ENCODE peak calls at places on chromosome 21, in seven cellular contexts. One of them, this sample, is unnamed. For H3K27me3, the result is how much of the 10 kb centered on the place peaks cover.

GRCh38 chr21:31570824-31571425 is 88.6 kb upstream of the SOD1 start:
- DNase-seq in esophagus squamous epithelium: no peak
- DNase-seq in stomach: no peak
- DNase-seq in upper lobe of left lung: no peak
- DNase-seq in breast epithelium: no peak
- DNase-seq in transverse colon: no peak
- DNase-seq in ovary: no peak
- DNase-seq in this sample: no peak

GRCh38 chr21:14321042-14321441 is 61.9 kb downstream of the HSPA13 start:
- DNase-seq in esophagus squamous epithelium: no peak
- DNase-seq in stomach: no peak
- DNase-seq in upper lobe of left lung: no peak
- DNase-seq in breast epithelium: no peak
- DNase-seq in transverse colon: no peak
- DNase-seq in ovary: no peak
- DNase-seq in this sample: no peak

GRCh38 chr21:37862536-37862935 is 53.7 kb downstream of the KCNJ6 start:
- DNase-seq in esophagus squamous epithelium: no peak
- DNase-seq in stomach: no peak
- DNase-seq in upper lobe of left lung: no peak
- DNase-seq in breast epithelium: no peak
- DNase-seq in transverse colon: no peak
- DNase-seq in ovary: no peak
- DNase-seq in this sample: no peak

GRCh38 chr21:25967566-25968438 is 202.8 kb downstream of the APP start:
- DNase-seq in esophagus squamous epithelium: no peak
- DNase-seq in stomach: no peak
- DNase-seq in upper lobe of left lung: no peak
- DNase-seq in breast epithelium: no peak
- DNase-seq in transverse colon: no peak
- DNase-seq in ovary: no peak
- DNase-seq in this sample: no peak

GRCh38 chr21:46599251-46599572 is 5.7 kb downstream of the S100B start:
- DNase-seq in esophagus squamous epithelium: no peak
- DNase-seq in stomach: no peak
- DNase-seq in upper lobe of left lung: no peak
- DNase-seq in breast epithelium: no peak
- DNase-seq in transverse colon: no peak
- DNase-seq in ovary: peak
- DNase-seq in this sample: peak

GRCh38 chr21:31991356-31992331 is 118.8 kb downstream of the HUNK start:
- DNase-seq in esophagus squamous epithelium: no peak
- DNase-seq in stomach: no peak
- DNase-seq in upper lobe of left lung: no peak
- DNase-seq in breast epithelium: no peak
- DNase-seq in transverse colon: no peak
- DNase-seq in ovary: no peak
- DNase-seq in this sample: no peak

GRCh38 chr21:29508311-29508710 is 209.6 kb downstream of the BACH1 start:
- DNase-seq in esophagus squamous epithelium: no peak
- DNase-seq in stomach: no peak
- DNase-seq in upper lobe of left lung: no peak
- DNase-seq in breast epithelium: no peak
- DNase-seq in transverse colon: no peak
- DNase-seq in ovary: no peak
- DNase-seq in this sample: no peak

GRCh38 chr21:25927195-25927880 is 192.6 kb downstream of the GABPA start:
- DNase-seq in esophagus squamous epithelium: no peak
- DNase-seq in stomach: no peak
- DNase-seq in upper lobe of left lung: no peak
- DNase-seq in breast epithelium: no peak
- DNase-seq in transverse colon: no peak
- DNase-seq in ovary: no peak
- DNase-seq in this sample: no peak

GRCh38 chr21:25402134-25402957 is 204.9 kb downstream of the MRPL39 start:
- DNase-seq in esophagus squamous epithelium: no peak
- DNase-seq in stomach: no peak
- DNase-seq in upper lobe of left lung: no peak
- DNase-seq in breast epithelium: no peak
- DNase-seq in transverse colon: no peak
- DNase-seq in ovary: no peak
- DNase-seq in this sample: no peak

GRCh38 chr21:17461014-17461413 is 51.8 kb upstream of the CXADR start:
- DNase-seq in esophagus squamous epithelium: no peak
- DNase-seq in stomach: no peak
- DNase-seq in upper lobe of left lung: no peak
- DNase-seq in breast epithelium: no peak
- DNase-seq in transverse colon: no peak
- DNase-seq in ovary: peak
- DNase-seq in this sample: peak

GRCh38 chr21:16755061-16755460 is 757.8 kb upstream of the CXADR start:
- DNase-seq in esophagus squamous epithelium: no peak
- DNase-seq in stomach: no peak
- DNase-seq in upper lobe of left lung: no peak
- DNase-seq in breast epithelium: no peak
- DNase-seq in transverse colon: no peak
- DNase-seq in ovary: no peak
- DNase-seq in this sample: no peak

GRCh38 chr21:15534450-15534886 is 195.3 kb upstream of the USP25 start:
- DNase-seq in esophagus squamous epithelium: no peak
- DNase-seq in stomach: no peak
- DNase-seq in upper lobe of left lung: no peak
- DNase-seq in breast epithelium: no peak
- DNase-seq in transverse colon: no peak
- DNase-seq in ovary: no peak
- DNase-seq in this sample: no peak

GRCh38 chr21:38985423-38986378 is 180.0 kb downstream of the ETS2 start:
- DNase-seq in esophagus squamous epithelium: no peak
- DNase-seq in stomach: peak
- DNase-seq in upper lobe of left lung: no peak
- DNase-seq in breast epithelium: no peak
- DNase-seq in transverse colon: peak
- DNase-seq in ovary: peak
- DNase-seq in this sample: peak

GRCh38 chr21:45356251-45356650 is 48.7 kb upstream of the COL18A1 start:
- DNase-seq in esophagus squamous epithelium: no peak
- DNase-seq in stomach: no peak
- DNase-seq in upper lobe of left lung: no peak
- DNase-seq in breast epithelium: no peak
- DNase-seq in transverse colon: no peak
- DNase-seq in ovary: peak
- DNase-seq in this sample: no peak

GRCh38 chr21:45356653-45357435 is 48.1 kb upstream of the COL18A1 start:
- DNase-seq in esophagus squamous epithelium: no peak
- DNase-seq in stomach: no peak
- DNase-seq in upper lobe of left lung: no peak
- DNase-seq in breast epithelium: no peak
- DNase-seq in transverse colon: no peak
- DNase-seq in ovary: peak
- DNase-seq in this sample: no peak

GRCh38 chr21:45358711-45359310 is 46.2 kb upstream of the COL18A1 start:
- DNase-seq in esophagus squamous epithelium: no peak
- DNase-seq in stomach: no peak
- DNase-seq in upper lobe of left lung: peak
- DNase-seq in breast epithelium: no peak
- DNase-seq in transverse colon: no peak
- DNase-seq in ovary: peak
- DNase-seq in this sample: no peak

GRCh38 chr21:45358261-45358670 is 46.7 kb upstream of the COL18A1 start:
- DNase-seq in esophagus squamous epithelium: no peak
- DNase-seq in stomach: no peak
- DNase-seq in upper lobe of left lung: peak
- DNase-seq in breast epithelium: no peak
- DNase-seq in transverse colon: no peak
- DNase-seq in ovary: peak
- DNase-seq in this sample: no peak

GRCh38 chr21:45357436-45358260 is 47.3 kb upstream of the COL18A1 start:
- DNase-seq in esophagus squamous epithelium: no peak
- DNase-seq in stomach: peak
- DNase-seq in upper lobe of left lung: peak
- DNase-seq in breast epithelium: no peak
- DNase-seq in transverse colon: peak
- DNase-seq in ovary: peak
- DNase-seq in this sample: peak
- TF ChIP-seq CTCF in esophagus squamous epithelium: no peak
- TF ChIP-seq CTCF in stomach: no peak
- TF ChIP-seq CTCF in upper lobe of left lung: no peak
- TF ChIP-seq CTCF in breast epithelium: no peak
- TF ChIP-seq CTCF in transverse colon: no peak
- TF ChIP-seq CTCF in ovary: no peak
- TF ChIP-seq CTCF in this sample: no peak

DNA sequence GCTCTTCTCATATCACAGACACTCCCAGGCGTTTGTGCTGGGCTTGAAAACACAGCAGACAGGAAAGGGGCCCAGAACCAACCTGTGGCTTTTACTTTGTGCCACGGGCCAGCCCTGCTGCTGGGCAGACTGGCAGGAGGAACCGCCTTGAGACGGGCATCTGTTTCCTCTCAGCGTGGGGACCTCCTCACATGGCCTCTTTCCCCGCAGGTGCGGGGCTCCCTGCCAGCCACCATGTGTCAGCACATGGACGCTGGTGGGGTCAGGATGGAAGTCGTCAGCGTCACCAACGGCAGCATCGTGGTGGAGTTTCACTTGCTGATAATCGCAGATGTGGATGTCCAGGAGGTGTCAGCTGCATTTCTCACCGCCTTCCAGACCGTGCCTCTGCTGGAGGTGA is 47.8 kb downstream of the UMODL1 start:
- DNase-seq in esophagus squamous epithelium: no peak
- DNase-seq in stomach: no peak
- DNase-seq in upper lobe of left lung: peak
- DNase-seq in breast epithelium: no peak
- DNase-seq in transverse colon: peak
- DNase-seq in ovary: no peak
- DNase-seq in this sample: no peak
- TF ChIP-seq POLR2A in esophagus squamous epithelium: no peak
- TF ChIP-seq POLR2A in stomach: no peak
- TF ChIP-seq POLR2A in upper lobe of left lung: no peak
- TF ChIP-seq POLR2A in breast epithelium: no peak
- TF ChIP-seq POLR2A in transverse colon: no peak
- TF ChIP-seq POLR2A in ovary: no peak
- TF ChIP-seq POLR2A in this sample: no peak

DNA sequence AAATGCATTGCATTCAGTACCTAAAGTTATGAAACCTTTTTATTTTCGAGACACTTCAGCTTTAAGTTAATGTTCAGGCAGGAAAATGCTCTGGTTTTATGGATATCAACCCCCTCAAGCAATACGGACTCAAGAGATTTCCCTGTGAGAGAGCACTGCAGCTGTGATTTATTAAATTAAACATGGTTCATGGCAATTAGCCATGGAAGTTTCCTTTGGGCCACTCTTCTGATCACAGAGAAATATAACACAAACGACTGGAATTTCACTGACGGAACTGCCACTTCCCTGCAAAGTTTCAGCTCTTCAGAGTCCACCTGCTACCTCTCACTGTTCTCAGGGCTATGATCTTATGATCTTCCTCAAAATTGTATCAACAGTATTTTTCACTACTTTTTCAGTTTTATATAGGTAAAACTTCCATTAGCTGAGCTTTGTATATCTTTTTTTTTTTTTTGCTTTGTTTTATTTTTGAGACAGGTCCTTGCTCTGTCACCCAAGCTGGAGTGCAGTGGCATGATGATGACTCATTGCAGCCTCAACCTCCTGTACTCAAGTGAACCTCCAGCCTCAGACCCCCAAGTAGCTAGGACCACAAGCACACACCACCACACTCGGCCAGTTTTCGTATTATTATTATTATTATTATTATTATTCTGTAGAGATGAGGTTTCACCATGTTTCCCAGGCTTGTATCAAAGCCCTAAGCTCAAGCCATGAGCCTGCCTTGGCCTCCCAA is 923.2 kb upstream of the TMPRSS15 start:
- DNase-seq in esophagus squamous epithelium: no peak
- DNase-seq in stomach: no peak
- DNase-seq in upper lobe of left lung: no peak
- DNase-seq in breast epithelium: no peak
- DNase-seq in transverse colon: no peak
- DNase-seq in ovary: no peak
- DNase-seq in this sample: no peak
- H3K27me3 ChIP-seq in esophagus squamous epithelium: under half
- H3K27me3 ChIP-seq in stomach: under half
- H3K27me3 ChIP-seq in upper lobe of left lung: under half
- H3K27me3 ChIP-seq in breast epithelium: under half
- H3K27me3 ChIP-seq in transverse colon: under half
- H3K27me3 ChIP-seq in ovary: under half
- H3K27me3 ChIP-seq in this sample: under half

DNA sequence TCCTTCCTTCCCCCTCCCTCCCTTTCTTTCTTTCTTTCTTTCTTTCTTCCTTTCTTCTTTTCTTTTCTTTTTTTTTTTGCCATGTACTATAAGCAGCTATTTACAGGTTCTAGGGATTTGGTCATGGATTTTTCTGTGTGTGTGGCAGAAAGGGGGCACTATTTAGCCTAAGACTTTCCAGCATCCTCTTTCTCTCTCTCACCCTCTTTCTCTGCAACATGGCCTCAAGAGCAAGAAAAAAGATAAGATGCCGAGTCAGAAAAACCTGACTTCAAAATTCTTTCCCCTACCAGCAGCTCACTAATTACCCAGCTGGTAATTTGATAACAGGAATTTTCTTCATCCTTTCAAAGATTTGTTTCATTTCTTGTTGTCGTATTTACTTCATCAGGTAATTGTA is 458.3 kb upstream of the ADAMTS5 start:
- DNase-seq in esophagus squamous epithelium: no peak
- DNase-seq in stomach: no peak
- DNase-seq in upper lobe of left lung: no peak
- DNase-seq in breast epithelium: no peak
- DNase-seq in transverse colon: no peak
- DNase-seq in ovary: no peak
- DNase-seq in this sample: no peak
- TF ChIP-seq CTCF in esophagus squamous epithelium: no peak
- TF ChIP-seq CTCF in stomach: no peak
- TF ChIP-seq CTCF in upper lobe of left lung: no peak
- TF ChIP-seq CTCF in breast epithelium: no peak
- TF ChIP-seq CTCF in transverse colon: no peak
- TF ChIP-seq CTCF in ovary: no peak
- TF ChIP-seq CTCF in this sample: no peak